ENCODE peak calls at places on chromosomes 2 and 18, in four cellular contexts. P is sigmoid colon, F is psoas muscle, Y is right cardiac atrium. R is an unnamed sample.

GRCh38 chr2:31568585-31569201 is 12.0 kb downstream of the SRD5A2 start:
- DNase-seq in P (no peak), F (no peak), Y (no peak), R (no peak)

GRCh38 chr2:111024496-111024895 is 96.2 kb upstream of the BCL2L11 start:
- DNase-seq in Y (no peak), F (no peak), P (no peak), R (no peak)

GRCh38 chr2:14749869-14750268 is 117.4 kb downstream of the LRATD1 start:
- DNase-seq in P (no peak), Y (no peak), F (no peak), R (peak)

GRCh38 chr2:2264416-2264815 is 66.7 kb downstream of the MYT1L start:
- DNase-seq in P (no peak), Y (no peak), F (no peak), R (no peak)

GRCh38 chr2:159573846-159574245 is 42.5 kb downstream of the BAZ2B start:
- DNase-seq in Y (no peak), P (no peak), F (no peak), R (no peak)

GRCh38 chr2:144261336-144261735 is 258.6 kb downstream of the ZEB2 start:
- DNase-seq in F (no peak), P (no peak), Y (no peak), R (no peak)

GRCh38 chr2:24739355-24740025 is 53.7 kb downstream of the PTRHD1 start:
- DNase-seq in Y (no peak), F (no peak), P (no peak), R (no peak)

GRCh38 chr2:45168731-45169338 is 159.6 kb upstream of the SIX2 start:
- DNase-seq in F (peak), P (no peak), Y (no peak), R (no peak)

GRCh38 chr2:127410871-127411396 is 7.3 kb upstream of the PROC start:
- DNase-seq in P (no peak), Y (peak), F (no peak), R (no peak)

GRCh38 chr2:196160966-196161365 is 10.4 kb downstream of the STK17B start:
- DNase-seq in P (no peak), F (no peak), Y (no peak), R (no peak)

GRCh38 chr2:196159223-196159892 is 12.0 kb downstream of the STK17B start:
- DNase-seq in P (no peak), Y (no peak), F (no peak), R (no peak)

GRCh38 chr2:196162586-196163180 is 8.7 kb downstream of the STK17B start:
- DNase-seq in P (no peak), Y (no peak), F (no peak), R (no peak)

GRCh38 chr2:196163285-196163684 is 8.1 kb downstream of the STK17B start:
- DNase-seq in Y (no peak), P (no peak), F (no peak), R (no peak)

GRCh38 chr2:196160101-196160500 is 11.3 kb downstream of the STK17B start:
- DNase-seq in Y (no peak), F (no peak), P (no peak), R (peak)
- H3K4me3 ChIP-seq in Y (no peak), F (no peak), P (no peak), R (no peak)

GRCh38 chr2:68250652-68251186 is 1.6 kb downstream of the PPP3R1 start:
- DNase-seq in Y (no peak), F (no peak), P (no peak), R (no peak)

GRCh38 chr2:68251855-68252406 is 401 bp downstream of the PPP3R1 start:
- DNase-seq in Y (peak), P (peak), F (peak), R (no peak)

GRCh38 chr2:68251187-68251854 is 1.0 kb downstream of the PPP3R1 start:
- DNase-seq in F (peak), Y (peak), P (peak), R (no peak)

GRCh38 chr2:68248806-68249205 is 3.5 kb downstream of the PPP3R1 start:
- DNase-seq in F (no peak), P (no peak), Y (no peak), R (no peak)

DNA sequence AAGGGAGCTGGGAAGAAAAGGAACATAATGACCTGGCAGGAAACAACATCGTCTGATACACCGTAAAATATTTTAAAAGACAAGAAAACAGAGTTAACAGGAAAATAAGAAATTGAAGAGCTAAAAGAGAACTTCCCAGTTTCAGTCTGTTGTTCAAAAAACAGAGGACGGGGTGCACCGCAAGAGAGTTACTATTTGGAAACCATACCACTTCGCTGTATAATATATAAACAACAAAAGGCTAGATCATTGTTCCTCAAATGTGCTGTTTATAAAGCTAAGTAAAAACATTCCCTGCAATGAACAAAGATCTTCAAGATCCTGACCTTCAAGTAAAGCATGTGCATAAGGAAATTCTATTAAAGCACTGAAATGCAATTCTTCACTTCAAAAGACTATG is 2.1 kb downstream of the PPP3R1 start:
- DNase-seq in Y (no peak), P (no peak), F (no peak), R (no peak)
- H3K4me3 ChIP-seq in Y (peak), P (peak), F (peak), R (peak)

GRCh38 chr2:11748861-11749645 is 2.6 kb downstream of the LPIN1 start:
- DNase-seq in P (no peak), F (no peak), Y (no peak), R (no peak)
- H3K4me3 ChIP-seq in P (no peak), F (peak), Y (no peak), R (no peak)

DNA sequence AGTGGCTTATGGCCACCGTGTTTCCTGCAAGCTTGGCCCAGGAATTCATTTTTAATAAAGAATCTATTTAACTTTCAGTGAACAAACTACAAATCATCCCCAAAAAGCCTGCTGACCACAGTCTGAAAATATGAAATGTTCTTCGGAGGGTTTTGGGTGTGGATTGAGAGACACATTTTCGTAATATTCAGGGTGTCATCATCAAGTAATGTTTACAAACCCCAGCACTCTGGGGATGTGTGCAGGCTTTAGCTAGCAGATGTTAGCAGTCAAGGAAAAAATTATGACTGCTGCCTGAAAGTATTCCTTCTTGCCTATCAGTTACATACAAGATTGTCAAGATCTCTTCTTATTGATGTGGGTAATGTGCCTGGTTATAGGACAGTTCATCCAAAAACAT is 143.9 kb upstream of the FN1 start:
- DNase-seq in F (no peak), P (no peak), Y (no peak), R (peak)
- H3K4me3 ChIP-seq in F (no peak), P (no peak), Y (no peak), R (no peak)

GRCh38 chr18:47928466-47928865 is 2.0 kb downstream of the SMAD2 start:
- DNase-seq in Y (no peak), F (no peak), P (no peak), R (no peak)
- H3K4me3 ChIP-seq in Y (peak), F (peak), P (peak), R (peak)

DNA sequence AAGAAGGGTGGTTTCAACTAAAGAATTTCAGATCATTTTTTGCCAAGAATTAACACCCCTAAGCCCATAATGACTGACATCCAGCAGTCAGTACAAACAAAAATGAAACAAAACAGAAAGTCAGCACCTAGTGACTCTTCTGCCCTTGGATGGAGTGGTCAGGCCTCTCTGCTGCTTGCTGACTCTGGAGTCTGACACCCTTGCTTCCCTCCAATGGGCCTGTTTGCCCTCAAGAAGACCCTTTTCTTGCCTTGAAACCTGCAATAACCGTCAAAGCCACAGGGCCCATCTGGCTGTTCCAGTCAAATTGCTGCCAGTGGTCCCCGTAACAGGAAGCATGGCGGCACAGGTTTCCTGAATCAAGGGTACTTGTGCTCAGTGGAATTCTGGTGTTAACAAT is 27.2 kb upstream of the CYTIP start:
- DNase-seq in F (no peak), P (no peak), Y (no peak), R (no peak)
- H3K4me3 ChIP-seq in F (no peak), P (no peak), Y (no peak), R (no peak)

GRCh38 chr2:11750422-11750821 is 4.0 kb downstream of the LPIN1 start:
- DNase-seq in P (no peak), F (no peak), Y (no peak), R (no peak)
- H3K4me3 ChIP-seq in P (no peak), F (peak), Y (no peak), R (no peak)